ENCODE peak calls at places on chromosomes 12 and 14, in six cellular contexts. H is DMS 273 treated with DMSO at 0.1 percent for 48 hours; X is H4; Y is AG20443; L is left cardiac atrium; B is activated CD4-positive, alpha-beta T cell treated with anti-CD3 and anti-CD28 coated beads for 4 hours. I is an unnamed sample.

GRCh38 chr12:93846936-93847516 is 169.9 kb downstream of the CRADD start:
- DNase-seq in H (no peak), X (no peak), Y (no peak), L (no peak), B (no peak), I (no peak)

GRCh38 chr12:106247731-106248176 is at the start of gene CKAP4:
- DNase-seq in H (peak; percentile 1), X (peak; percentile 49), Y (peak; percentile 94), L (peak; percentile 85), B (peak; percentile 44), I (peak; percentile 87)

GRCh38 chr12:95653761-95654546 is 102.7 kb upstream of the USP44 start:
- DNase-seq in H (no peak), X (peak; percentile 41), Y (peak; percentile 73), L (no peak), B (no peak), I (no peak)

GRCh38 chr14:89720741-89721315 is 233.7 kb downstream of the EFCAB11 start:
- DNase-seq in H (no peak), X (no peak), Y (no peak), L (peak; percentile 39), B (peak; percentile 56), I (peak; percentile 56)

GRCh38 chr14:36268957-36269734 is 51.3 kb downstream of the MBIP start:
- DNase-seq in H (no peak), X (peak; percentile 16), Y (no peak), L (no peak), B (no peak), I (no peak)

GRCh38 chr12:79183003-79183402 is 318.4 kb downstream of the SYT1 start:
- DNase-seq in H (no peak), X (no peak), Y (no peak), L (no peak), B (no peak), I (no peak)

GRCh38 chr14:75363570-75364227 is 64.1 kb upstream of the JDP2 start:
- DNase-seq in H (no peak), X (no peak), Y (peak; percentile 56), L (no peak), B (no peak), I (no peak)

GRCh38 chr12:39581592-39581991 is 38.0 kb downstream of the ABCD2 start:
- DNase-seq in H (no peak), X (no peak), Y (no peak), L (no peak), B (no peak), I (no peak)

GRCh38 chr12:93135286-93136239 is 206.5 kb upstream of the EEA1 start:
- DNase-seq in H (no peak), X (peak; percentile 77), Y (peak; percentile 24), L (no peak), B (no peak), I (no peak)

GRCh38 chr12:98812225-98812624 is 167.1 kb downstream of the APAF1 start:
- DNase-seq in H (no peak), X (no peak), Y (no peak), L (no peak), B (no peak), I (no peak)

GRCh38 chr14:54083549-54084239 is 127.1 kb upstream of the BMP4 start:
- DNase-seq in H (no peak), X (no peak), Y (no peak), L (no peak), B (no peak), I (no peak)

GRCh38 chr14:21199611-21200570 is 44.0 kb upstream of the OR5AU1 start:
- DNase-seq in H (no peak), X (no peak), Y (no peak), L (no peak), B (no peak), I (no peak)

GRCh38 chr14:20681348-20682126 is 2.8 kb upstream of the RNASE4 start:
- DNase-seq in H (peak; percentile 89), X (peak; percentile 84), Y (peak; percentile 63), L (peak; percentile 84), B (peak; percentile 91), I (peak; percentile 88)